ENCODE peak calls at places on chromosome 13, in five cellular contexts. A is activated CD4-positive, alpha-beta T cell treated with anti-CD3 and anti-CD28 coated beads, Interleukin-2, amount 50 U/mL, for 48 hours; Y is neuronal stem cell; X is stimulated activated CD4-positive, alpha-beta T cell treated with anti-CD3 and anti-CD28 coated beads, Interleukin-1b, Interleukin-23, amount 100 ng/mL, for 48 hours; L is GM04504. Z is an unnamed sample.

GRCh38 chr13:20303636-20304035 is 71.5 kb upstream of the GJB6 start:
- DNase-seq in A (no peak), Y (no peak), X (no peak), L (peak; percentile 7), Z (no peak)

GRCh38 chr13:51923983-51924539 is 62.3 kb downstream of the CCDC70 start:
- DNase-seq in A (no peak), Y (no peak), X (no peak), L (no peak), Z (no peak)

GRCh38 chr13:112808377-112809140 is 118.7 kb downstream of the ATP11A start:
- DNase-seq in A (no peak), Y (no peak), X (no peak), L (no peak), Z (no peak)

GRCh38 chr13:38398810-38399493 is 49.3 kb downstream of the UFM1 start:
- DNase-seq in A (no peak), Y (no peak), X (no peak), L (peak; percentile 85), Z (no peak)

GRCh38 chr13:40102854-40103253 is 447.4 kb downstream of the COG6 start:
- DNase-seq in A (peak; percentile 92), Y (no peak), X (peak; percentile 98), L (no peak), Z (no peak)

GRCh38 chr13:91135949-91136348 is 211.5 kb upstream of the MIR17HG start:
- DNase-seq in A (no peak), Y (no peak), X (no peak), L (no peak), Z (no peak)

GRCh38 chr13:103799028-103799427 is 732.8 kb upstream of the SLC10A2 start:
- DNase-seq in A (no peak), Y (no peak), X (no peak), L (no peak), Z (no peak)

GRCh38 chr13:25032160-25032559 is 63.8 kb upstream of the PABPC3 start:
- DNase-seq in A (no peak), Y (no peak), X (no peak), L (no peak), Z (no peak)

GRCh38 chr13:44312898-44313551 is 60.6 kb upstream of the SERP2 start:
- DNase-seq in A (no peak), Y (no peak), X (peak; percentile 41), L (peak; percentile 75), Z (no peak)

GRCh38 chr13:52187029-52187423 is 27.6 kb upstream of the NEK3 start:
- DNase-seq in A (no peak), Y (no peak), X (no peak), L (no peak), Z (no peak)

GRCh38 chr13:42807866-42808265 is 26.5 kb downstream of the FAM216B start:
- DNase-seq in A (no peak), Y (no peak), X (no peak), L (no peak), Z (no peak)

GRCh38 chr13:57408312-57408711 is 223.2 kb upstream of the PCDH17 start:
- DNase-seq in A (no peak), Y (no peak), X (no peak), L (no peak), Z (no peak)

GRCh38 chr13:25046274-25046984 is 49.5 kb upstream of the PABPC3 start:
- DNase-seq in A (no peak), Y (no peak), X (no peak), L (no peak), Z (peak; percentile 19)

GRCh38 chr13:59514316-59514715 is 649.4 kb downstream of the DIAPH3 start:
- DNase-seq in A (no peak), Y (no peak), X (no peak), L (no peak), Z (no peak)

GRCh38 chr13:101453784-101454201 is 1.3 kb downstream of the ITGBL1 start:
- DNase-seq in A (no peak), Y (no peak), X (no peak), L (no peak), Z (no peak)

GRCh38 chr13:44206429-44206828 is 167.2 kb upstream of the SERP2 start:
- DNase-seq in A (no peak), Y (no peak), X (no peak), L (no peak), Z (no peak)

GRCh38 chr13:28314879-28315278 is 176.5 kb downstream of the PAN3 start:
- DNase-seq in A (no peak), Y (no peak), X (no peak), L (no peak), Z (no peak)

GRCh38 chr13:29059837-29060236 is 239.7 kb downstream of the MTUS2 start:
- DNase-seq in A (no peak), Y (no peak), X (no peak), L (no peak), Z (no peak)

GRCh38 chr13:48749144-48749543 is 95.4 kb downstream of the CYSLTR2 start:
- DNase-seq in A (no peak), Y (no peak), X (no peak), L (no peak), Z (no peak)

Z was measured in neural crest cell.